ENCODE peak calls at places on chromosomes 3 and 15, in five cellular contexts. H is stimulated activated CD8-positive, alpha-beta memory T cell treated with anti-CD3 and anti-CD28 coated beads, Interleukin-15, amount 100 ng/mL, for 1 hour; Q is activated CD8-positive, alpha-beta memory T cell treated with anti-CD3 and anti-CD28 coated beads, Interleukin-2, amount 10 ng/mL, durations not matched to agents 7 days and 5 days; S is endothelial cell; F is ELR. X is an unnamed sample.

GRCh38 chr3:148735597-148735996 is 37.9 kb downstream of the AGTR1 start:
- DNase-seq in Q (no peak), H (no peak), F (no peak), S (no peak), X (no peak)

GRCh38 chr3:42855547-42856380 is 19.9 kb downstream of the CYP8B1 start:
- DNase-seq in H (no peak), Q (peak), S (no peak), F (no peak), X (no peak)

GRCh38 chr3:25854214-25854613 is 64.3 kb downstream of the OXSM start:
- DNase-seq in Q (no peak), F (peak), S (no peak), H (no peak), X (no peak)

GRCh38 chr3:52248165-52248541 is 2.6 kb downstream of the PPM1M start:
- DNase-seq in S (no peak), F (no peak), H (no peak), Q (no peak), X (no peak)

GRCh38 chr3:149291178-149291577 is 42.3 kb downstream of the TM4SF18 start:
- DNase-seq in Q (no peak), H (no peak), F (peak), S (no peak), X (no peak)

GRCh38 chr3:189210251-189210770 is 38.5 kb downstream of the TPRG1 start:
- DNase-seq in S (no peak), Q (no peak), F (no peak), H (no peak), X (no peak)

GRCh38 chr3:112043621-112044201 is 9.2 kb downstream of the TMPRSS7 start:
- DNase-seq in Q (peak), S (peak), H (peak), F (peak), X (no peak)

GRCh38 chr3:116552261-116552660 is 107.0 kb upstream of the LSAMP start:
- DNase-seq in S (no peak), H (no peak), Q (no peak), F (no peak), X (no peak)

GRCh38 chr3:32865364-32865763 is 47.6 kb downstream of the TRIM71 start:
- DNase-seq in Q (no peak), H (no peak), S (no peak), F (peak), X (no peak)

GRCh38 chr15:52233405-52233804 is 42.2 kb upstream of the GNB5 start:
- DNase-seq in Q (no peak), F (peak), H (no peak), S (no peak), X (no peak)

GRCh38 chr3:44894485-44894884 is 20.1 kb downstream of the TGM4 start:
- DNase-seq in Q (no peak), F (no peak), S (peak), H (no peak), X (no peak)

X was measured in brain pericyte.